ENCODE peak calls at places on chromosomes 7 and 10, in five cellular contexts. One of them, this sample, is unnamed.
A peak's percentile ranks its signal among the peaks of the same experiment; 100 is the strongest.

GRCh38 chr7:80918909-80919721 is at the start of gene SEMA3C:
- DNase-seq in epithelial cell of esophagus: peak; percentile 96
- DNase-seq in tibial artery: peak; percentile 95
- DNase-seq in body of pancreas: peak; percentile 88
- DNase-seq in chondrocyte: peak; percentile 95
- DNase-seq in this sample: peak; percentile 96

GRCh38 chr7:148474421-148474820 is 116.1 kb upstream of the C7orf33 start:
- DNase-seq in epithelial cell of esophagus: no peak
- DNase-seq in tibial artery: no peak
- DNase-seq in body of pancreas: no peak
- DNase-seq in chondrocyte: no peak
- DNase-seq in this sample: no peak

GRCh38 chr7:138785587-138786437 is 12.0 kb upstream of the TMEM213 start:
- DNase-seq in epithelial cell of esophagus: peak; percentile 4
- DNase-seq in tibial artery: no peak
- DNase-seq in body of pancreas: no peak
- DNase-seq in chondrocyte: no peak
- DNase-seq in this sample: no peak

GRCh38 chr10:128943111-128943510 is 523.9 kb upstream of the MGMT start:
- DNase-seq in epithelial cell of esophagus: no peak
- DNase-seq in tibial artery: no peak
- DNase-seq in body of pancreas: peak; percentile 11
- DNase-seq in chondrocyte: no peak
- DNase-seq in this sample: peak; percentile 72

GRCh38 chr7:47636111-47636692 is 54.3 kb upstream of the TNS3 start:
- DNase-seq in epithelial cell of esophagus: no peak
- DNase-seq in tibial artery: peak; percentile 68
- DNase-seq in body of pancreas: peak; percentile 8
- DNase-seq in chondrocyte: no peak
- DNase-seq in this sample: no peak

GRCh38 chr10:50431118-50431517 is 179.8 kb upstream of the ASAH2 start:
- DNase-seq in epithelial cell of esophagus: peak; percentile 47
- DNase-seq in tibial artery: no peak
- DNase-seq in body of pancreas: no peak
- DNase-seq in chondrocyte: no peak
- DNase-seq in this sample: no peak

GRCh38 chr10:34526758-34527730 is 288.1 kb downstream of the PARD3 start:
- DNase-seq in epithelial cell of esophagus: peak; percentile 81
- DNase-seq in tibial artery: no peak
- DNase-seq in body of pancreas: peak; percentile 9
- DNase-seq in chondrocyte: no peak
- DNase-seq in this sample: no peak

GRCh38 chr7:75762350-75762917 is 9.6 kb downstream of the CCL26 start:
- DNase-seq in epithelial cell of esophagus: peak; percentile 63
- DNase-seq in tibial artery: no peak
- DNase-seq in body of pancreas: no peak
- DNase-seq in chondrocyte: no peak
- DNase-seq in this sample: no peak

GRCh38 chr7:49885593-49886285 is 112.3 kb downstream of the VWC2 start:
- DNase-seq in epithelial cell of esophagus: no peak
- DNase-seq in tibial artery: no peak
- DNase-seq in body of pancreas: no peak
- DNase-seq in chondrocyte: no peak
- DNase-seq in this sample: no peak

GRCh38 chr7:117381357-117381756 is 45.9 kb downstream of the ASZ1 start:
- DNase-seq in epithelial cell of esophagus: no peak
- DNase-seq in tibial artery: no peak
- DNase-seq in body of pancreas: no peak
- DNase-seq in chondrocyte: no peak
- DNase-seq in this sample: no peak

GRCh38 chr10:101617102-101617823 is 29.1 kb downstream of the DPCD start:
- DNase-seq in epithelial cell of esophagus: no peak
- DNase-seq in tibial artery: no peak
- DNase-seq in body of pancreas: no peak
- DNase-seq in chondrocyte: no peak
- DNase-seq in this sample: peak; percentile 35

GRCh38 chr7:156504006-156504405 is 136.6 kb upstream of the RNF32 start:
- DNase-seq in epithelial cell of esophagus: no peak
- DNase-seq in tibial artery: no peak
- DNase-seq in body of pancreas: no peak
- DNase-seq in chondrocyte: no peak
- DNase-seq in this sample: no peak
- TF ChIP-seq CTCF in epithelial cell of esophagus: no peak
- TF ChIP-seq CTCF in tibial artery: no peak
- TF ChIP-seq CTCF in body of pancreas: no peak
- TF ChIP-seq CTCF in chondrocyte: no peak
- TF ChIP-seq CTCF in this sample: no peak

DNA sequence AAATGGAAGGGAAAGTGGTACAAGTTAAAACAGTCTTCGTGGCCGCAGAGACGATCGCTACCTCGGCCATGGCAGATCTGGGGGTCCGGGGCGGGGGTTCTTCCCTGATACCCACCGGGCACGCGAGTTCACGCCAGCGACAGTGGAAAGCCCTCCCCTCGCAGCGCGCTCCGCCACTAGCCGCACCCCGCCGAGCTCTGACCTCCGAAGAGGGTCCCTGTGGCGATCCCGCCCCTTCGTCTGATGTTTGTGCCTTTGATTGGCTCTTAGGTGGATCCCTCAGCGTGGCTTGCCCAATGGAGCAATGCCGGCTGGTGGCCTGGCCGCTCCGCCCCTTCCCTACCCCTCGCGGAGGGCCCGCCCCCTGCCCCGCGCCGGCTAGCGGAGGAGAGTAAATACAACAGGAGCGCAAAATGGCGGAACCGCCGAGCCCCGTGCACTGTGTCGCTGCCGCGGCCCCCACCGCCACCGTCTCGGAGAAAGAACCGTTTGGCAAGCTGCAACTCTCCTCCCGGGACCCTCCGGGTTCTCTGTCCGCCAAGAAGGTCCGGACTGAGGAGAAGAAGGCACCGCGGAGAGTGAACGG is at the start of gene RSBN1L:
- DNase-seq in epithelial cell of esophagus: peak; percentile 99
- DNase-seq in tibial artery: peak; percentile 99
- DNase-seq in body of pancreas: peak; percentile 99
- DNase-seq in chondrocyte: peak; percentile 98
- DNase-seq in this sample: peak; percentile 99
- TF ChIP-seq CTCF in epithelial cell of esophagus: peak; percentile 35
- TF ChIP-seq CTCF in tibial artery: peak; percentile 33
- TF ChIP-seq CTCF in body of pancreas: peak; percentile 15
- TF ChIP-seq CTCF in chondrocyte: peak; percentile 65
- TF ChIP-seq CTCF in this sample: peak; percentile 26

DNA sequence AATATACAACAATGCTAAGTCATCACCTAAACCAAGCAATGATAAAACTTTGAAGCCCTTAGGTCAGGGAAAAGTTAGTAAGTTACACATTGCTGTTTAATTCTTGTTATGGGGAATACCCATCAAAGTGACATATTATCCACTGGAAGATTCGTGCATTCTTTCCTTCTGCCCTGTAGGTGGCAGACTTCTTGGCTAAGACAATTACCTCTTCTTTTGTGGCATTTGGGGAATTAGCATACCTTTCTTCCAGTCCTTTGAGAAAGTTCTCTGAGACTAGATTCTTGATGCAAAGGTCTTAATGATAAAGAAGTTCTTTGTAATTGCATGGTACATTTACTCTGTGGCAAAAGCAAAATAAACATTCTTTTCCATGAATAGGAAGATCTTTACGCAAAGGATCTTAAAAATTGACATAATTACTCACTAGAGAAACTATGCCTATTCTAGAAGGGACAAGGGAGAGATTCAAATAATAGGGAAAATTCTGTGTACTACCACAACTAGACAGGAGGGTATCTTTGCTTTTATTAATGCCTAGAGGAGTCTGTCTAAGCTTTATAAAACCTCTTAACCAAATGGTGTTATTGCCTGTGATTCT is 395.9 kb downstream of the GRM8 start:
- DNase-seq in epithelial cell of esophagus: peak; percentile 35
- DNase-seq in tibial artery: no peak
- DNase-seq in body of pancreas: no peak
- DNase-seq in chondrocyte: no peak
- DNase-seq in this sample: no peak
- TF ChIP-seq CTCF in epithelial cell of esophagus: peak; percentile 74
- TF ChIP-seq CTCF in tibial artery: no peak
- TF ChIP-seq CTCF in body of pancreas: peak; percentile 51
- TF ChIP-seq CTCF in chondrocyte: peak; percentile 73
- TF ChIP-seq CTCF in this sample: no peak

GRCh38 chr10:91800192-91800591 is 2.0 kb downstream of the TNKS2 start:
- DNase-seq in epithelial cell of esophagus: peak; percentile 1
- DNase-seq in tibial artery: no peak
- DNase-seq in body of pancreas: no peak
- DNase-seq in chondrocyte: no peak
- DNase-seq in this sample: no peak
- TF ChIP-seq CTCF in epithelial cell of esophagus: no peak
- TF ChIP-seq CTCF in tibial artery: no peak
- TF ChIP-seq CTCF in body of pancreas: no peak
- TF ChIP-seq CTCF in chondrocyte: no peak
- TF ChIP-seq CTCF in this sample: no peak

GRCh38 chr7:2660359-2661095 is 27.5 kb upstream of the AMZ1 start:
- DNase-seq in epithelial cell of esophagus: no peak
- DNase-seq in tibial artery: no peak
- DNase-seq in body of pancreas: no peak
- DNase-seq in chondrocyte: peak; percentile 89
- DNase-seq in this sample: no peak
- TF ChIP-seq CTCF in epithelial cell of esophagus: peak; percentile 28
- TF ChIP-seq CTCF in tibial artery: no peak
- TF ChIP-seq CTCF in body of pancreas: no peak
- TF ChIP-seq CTCF in chondrocyte: peak; percentile 70
- TF ChIP-seq CTCF in this sample: no peak

GRCh38 chr7:11212080-11212711 is 238.5 kb downstream of the PHF14 start:
- DNase-seq in epithelial cell of esophagus: peak; percentile 72
- DNase-seq in tibial artery: no peak
- DNase-seq in body of pancreas: peak; percentile 62
- DNase-seq in chondrocyte: no peak
- DNase-seq in this sample: peak; percentile 67
- TF ChIP-seq CTCF in epithelial cell of esophagus: peak; percentile 92
- TF ChIP-seq CTCF in tibial artery: peak; percentile 59
- TF ChIP-seq CTCF in body of pancreas: peak; percentile 60
- TF ChIP-seq CTCF in chondrocyte: peak; percentile 92
- TF ChIP-seq CTCF in this sample: peak; percentile 83